ENCODE peak calls at places on chromosomes 3 and 15, in nine cellular contexts. O, U, P, H, V, W, L, F and Y are unnamed samples.
A peak's percentile ranks its signal among the peaks of the same experiment; 100 is the strongest.

GRCh38 chr15:62601779-62602540 is 436.9 kb upstream of the C2CD4B start:
- DNase-seq in O (no peak), P (no peak), F (no peak), L (no peak), W (no peak), U (no peak), H (peak; percentile 43), V (no peak), Y (no peak)

GRCh38 chr15:70327328-70328136 is 229.8 kb upstream of the TLE3 start:
- DNase-seq in W (peak; percentile 55), P (no peak), F (peak; percentile 92), L (peak; percentile 23), U (no peak), V (peak; percentile 61), O (no peak), H (peak; percentile 43), Y (no peak)

GRCh38 chr3:149579838-149580542 is 77.8 kb downstream of the WWTR1 start:
- DNase-seq in V (peak; percentile 92), H (peak; percentile 82), W (no peak), L (no peak), F (no peak), P (no peak), U (no peak), O (no peak), Y (peak; percentile 28)

GRCh38 chr3:64174328-64174727 is 50.9 kb downstream of the PRICKLE2 start:
- DNase-seq in P (no peak), F (no peak), V (peak; percentile 74), H (no peak), O (no peak), U (no peak), L (no peak), W (no peak), Y (no peak)

GRCh38 chr3:113063126-113063894 is 72.5 kb downstream of the GTPBP8 start:
- DNase-seq in W (no peak), F (no peak), V (peak; percentile 86), H (no peak), P (no peak), U (no peak), O (no peak), L (no peak), Y (no peak)

GRCh38 chr3:158097571-158098553 is 8.4 kb downstream of the SHOX2 start:
- DNase-seq in O (peak; percentile 96), L (no peak), H (peak; percentile 57), V (peak; percentile 67), W (peak; percentile 95), F (peak; percentile 62), U (no peak), P (peak; percentile 79), Y (peak; percentile 93)

GRCh38 chr3:70744536-70744935 is 432.1 kb upstream of the MDFIC2 start:
- DNase-seq in L (no peak), H (no peak), O (no peak), V (no peak), P (no peak), U (no peak), W (peak; percentile 20), F (peak; percentile 18), Y (no peak)

GRCh38 chr3:45164056-45164455 is 17.9 kb upstream of the CDCP1 start:
- DNase-seq in L (no peak), P (no peak), U (no peak), F (no peak), W (no peak), H (no peak), V (no peak), O (no peak), Y (no peak)

GRCh38 chr3:159882784-159883779 is 105.6 kb upstream of the IL12A start:
- DNase-seq in P (no peak), L (no peak), U (peak; percentile 67), W (peak; percentile 59), V (peak; percentile 84), O (peak; percentile 95), H (peak; percentile 97), F (peak; percentile 32), Y (no peak)

GRCh38 chr3:150663461-150663860 is 40.3 kb downstream of the ERICH6 start:
- DNase-seq in U (no peak), W (no peak), H (no peak), P (no peak), O (no peak), F (no peak), L (no peak), V (no peak), Y (no peak)